ENCODE peak calls at places on chromosome 9, in seven cellular contexts. G is IMR-90; X is prostate gland; D is CD4-positive, CD25-positive, alpha-beta regulatory T cell; C is fibroblast of villous mesenchyme; A is kidney epithelial cell; K is MM.1S. V is an unnamed sample.
A peak's percentile ranks its signal among the peaks of the same experiment; 100 is the strongest.

GRCh38 chr9:114364123-114364522 is 23.7 kb downstream of the AKNA start:
- DNase-seq in G (peak; percentile 85), A (peak; percentile 96), K (no peak), X (no peak), C (peak; percentile 97), D (no peak), V (no peak)

GRCh38 chr9:28782630-28783029 is 1209.3 kb upstream of the C9orf72 start:
- DNase-seq in C (no peak), A (peak; percentile 61), X (no peak), K (no peak), G (no peak), D (no peak), V (no peak)

GRCh38 chr9:100927778-100928177 is 100.7 kb upstream of the PLPPR1 start:
- DNase-seq in A (no peak), K (no peak), C (no peak), D (no peak), G (no peak), X (no peak), V (no peak)

GRCh38 chr9:97984188-97985057 is 1.3 kb downstream of the ANP32B start:
- DNase-seq in A (no peak), G (peak; percentile 78), K (peak; percentile 79), X (peak; percentile 67), C (peak; percentile 83), D (peak; percentile 85), V (peak; percentile 81)

GRCh38 chr9:122036988-122037387 is 56.1 kb downstream of the TTLL11 start:
- DNase-seq in X (no peak), G (peak; percentile 68), D (no peak), C (peak; percentile 19), A (no peak), K (no peak), V (no peak)

GRCh38 chr9:126788631-126789349 is 16.1 kb upstream of the ZBTB43 start:
- DNase-seq in C (peak; percentile 45), G (peak; percentile 57), X (no peak), K (peak; percentile 85), D (peak; percentile 10), A (peak; percentile 82), V (no peak)

GRCh38 chr9:77011973-77012817 is 7.3 kb upstream of the FOXB2 start:
- DNase-seq in A (no peak), C (peak; percentile 50), G (peak; percentile 29), X (no peak), K (peak; percentile 26), D (peak; percentile 63), V (peak; percentile 53)

GRCh38 chr9:133477992-133478850 is 678 bp downstream of the SLC2A6 start:
- DNase-seq in D (no peak), K (no peak), A (no peak), C (no peak), X (no peak), G (peak; percentile 17), V (no peak)

GRCh38 chr9:74887041-74887980 is at the start of gene TRPM6:
- DNase-seq in K (no peak), A (peak; percentile 21), G (peak; percentile 56), C (peak; percentile 83), X (peak; percentile 90), D (peak; percentile 36), V (peak; percentile 77)

GRCh38 chr9:112174965-112175795 is at the start of gene SUSD1:
- DNase-seq in D (peak; percentile 51), G (no peak), K (no peak), X (no peak), C (peak; percentile 13), A (no peak), V (peak; percentile 38)

GRCh38 chr9:96140401-96141180 is 161.4 kb downstream of the HSD17B3 start:
- DNase-seq in X (no peak), K (no peak), G (no peak), C (peak; percentile 85), A (no peak), D (no peak), V (peak; percentile 41)

GRCh38 chr9:91420471-91421021 is 3.1 kb downstream of the NFIL3 start:
- DNase-seq in X (peak; percentile 3), K (peak; percentile 42), C (peak; percentile 56), G (peak; percentile 43), A (no peak), D (no peak), V (no peak)

GRCh38 chr9:117189121-117189520 is 225.7 kb downstream of the ASTN2 start:
- DNase-seq in G (peak; percentile 5), D (no peak), A (no peak), C (no peak), X (no peak), K (no peak), V (no peak)

GRCh38 chr9:123318961-123319421 is 37.0 kb upstream of the CRB2 start:
- DNase-seq in C (no peak), A (no peak), G (no peak), X (peak; percentile 41), K (no peak), D (no peak), V (peak; percentile 68)

GRCh38 chr9:137784046-137784445 is 93.5 kb upstream of the CACNA1B start:
- DNase-seq in G (no peak), C (no peak), A (no peak), X (no peak), K (no peak), D (no peak), V (no peak)

GRCh38 chr9:80701061-80701460 is 988.3 kb downstream of the TLE1 start:
- DNase-seq in K (no peak), G (peak; percentile 8), D (no peak), A (no peak), X (no peak), C (no peak), V (no peak)

GRCh38 chr9:116212986-116213672 is 59.5 kb downstream of the PAPPA start:
- DNase-seq in A (no peak), C (no peak), G (no peak), X (no peak), K (no peak), D (no peak), V (no peak)

DNA sequence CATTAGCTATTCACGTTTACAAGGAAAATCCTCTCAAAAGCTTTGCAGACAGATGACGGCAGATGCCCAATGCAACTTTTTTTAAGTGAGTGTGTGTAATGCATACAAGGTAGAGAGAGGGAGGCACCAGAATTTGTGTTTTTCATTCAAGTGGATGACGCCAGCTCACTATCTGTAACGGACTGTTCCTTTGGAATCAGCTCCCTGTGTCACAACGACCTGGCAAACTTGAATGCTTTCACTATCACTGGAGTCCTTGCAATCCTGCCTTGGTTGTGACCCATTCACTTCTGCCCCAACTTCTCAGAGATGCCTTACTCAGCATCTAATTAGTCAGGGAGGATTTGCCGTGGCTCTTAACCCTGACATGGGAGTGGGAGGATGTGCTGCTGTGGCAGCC is 148.5 kb downstream of the BNC2 start:
- DNase-seq in G (peak; percentile 30), D (no peak), C (peak; percentile 81), X (peak; percentile 14), A (no peak), K (no peak), V (no peak)
- H3K4me3 ChIP-seq in G (no peak overlapping the region), D (no peak overlapping the region), C (peak overlapping the region; percentile 15), X (no peak overlapping the region), A (no peak overlapping the region), K (no peak overlapping the region), V (no peak overlapping the region)

DNA sequence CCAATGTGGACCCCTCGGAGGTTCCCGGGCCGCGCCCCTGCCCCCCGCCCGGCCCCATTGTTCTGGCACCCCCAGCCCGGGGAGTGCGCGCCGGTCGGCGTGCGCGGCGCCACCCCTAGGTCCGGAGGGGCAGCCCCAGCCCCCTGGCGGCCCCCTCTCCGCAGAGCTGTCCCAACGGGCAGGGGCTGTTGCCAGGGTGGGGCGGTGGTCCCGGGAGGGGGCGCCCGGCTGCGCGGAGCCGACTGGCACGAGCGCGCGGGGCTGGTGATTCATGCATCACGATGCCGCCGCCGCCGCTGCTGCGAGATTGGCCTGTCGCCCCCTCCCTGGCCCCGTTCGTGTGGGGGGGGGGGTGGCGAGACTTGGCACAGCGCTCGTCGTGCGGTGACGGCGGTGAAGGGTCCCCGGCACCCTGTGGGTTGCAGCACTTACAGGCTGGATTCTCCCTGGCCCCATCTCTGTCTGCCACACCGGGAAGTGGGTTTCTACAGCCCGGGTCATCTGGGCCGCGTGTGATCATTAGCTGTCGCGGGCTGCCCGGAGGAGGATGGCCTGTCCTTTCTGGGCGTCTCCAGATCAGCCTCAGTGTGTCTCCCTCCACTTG is 756 bp downstream of the NCS1 start:
- DNase-seq in A (no peak), C (peak; percentile 39), G (no peak), D (peak; percentile 7), X (no peak), K (no peak), V (no peak)
- H3K4me3 ChIP-seq in A (peak overlapping the region; percentile 47), C (peak overlapping the region; percentile 64), G (peak overlapping the region; percentile 71), D (no peak overlapping the region), X (peak overlapping the region; percentile 63), K (no peak overlapping the region), V (peak overlapping the region; percentile 58)

DNA sequence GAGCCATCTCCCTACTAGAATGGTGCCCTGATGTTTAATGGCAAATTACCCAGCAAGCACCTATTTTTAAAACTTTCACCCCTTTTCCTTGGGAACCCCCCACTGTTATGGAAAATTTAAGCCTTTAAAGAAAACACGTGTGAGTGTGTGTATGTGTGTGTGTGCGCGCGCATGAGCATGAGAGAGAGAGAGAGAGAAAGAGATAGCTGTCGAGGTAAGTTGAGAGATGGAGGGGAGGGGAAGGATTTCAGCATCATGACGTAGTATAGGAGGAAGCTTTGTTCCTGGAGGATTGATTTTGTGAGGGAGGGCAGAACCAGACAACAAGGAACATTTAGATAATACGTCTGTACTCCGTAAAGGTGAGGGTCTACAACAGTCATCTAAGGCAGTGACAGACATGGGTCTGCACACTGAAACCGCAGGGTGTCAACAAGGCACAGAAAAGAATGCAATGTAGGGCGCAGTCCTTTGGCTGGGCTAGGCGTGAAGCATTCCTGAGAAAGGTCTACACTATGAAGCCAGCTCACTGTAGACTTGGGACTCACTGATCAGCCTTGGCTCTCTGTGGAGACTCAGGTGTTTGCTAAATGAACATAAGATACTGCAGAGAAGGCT is 227.7 kb downstream of the SMARCA2 start:
- DNase-seq in K (no peak), C (no peak), G (no peak), A (no peak), D (no peak), X (no peak), V (peak; percentile 33)
- H3K4me3 ChIP-seq in K (peak overlapping the region; percentile 70), C (peak overlapping the region; percentile 63), G (no peak overlapping the region), A (peak overlapping the region; percentile 36), D (no peak overlapping the region), X (peak overlapping the region; percentile 37), V (peak overlapping the region; percentile 52)

DNA sequence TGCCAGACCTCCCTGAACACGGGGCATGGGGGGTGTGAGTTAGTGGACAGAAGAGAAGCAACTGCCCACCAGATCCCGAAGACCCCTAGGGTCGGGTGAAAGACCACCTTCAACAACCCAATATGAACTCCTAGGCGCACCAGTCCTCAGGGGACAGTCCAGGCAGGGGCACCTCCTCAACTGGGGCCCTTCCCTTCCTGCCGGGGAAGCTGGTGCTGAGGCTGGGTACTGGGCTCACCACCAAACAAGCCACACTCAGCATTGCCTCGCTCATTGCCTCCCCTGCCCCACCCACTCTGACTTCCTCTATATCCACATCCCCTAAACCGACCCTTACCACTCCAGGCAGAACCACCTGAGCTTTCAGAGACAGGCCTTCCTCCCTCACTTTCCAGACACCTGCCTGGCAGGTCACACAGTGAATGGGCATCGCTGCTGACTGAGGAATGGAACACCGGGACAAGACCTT is 42.5 kb downstream of the SEMA4D start:
- DNase-seq in K (no peak), A (no peak), G (no peak), D (peak; percentile 85), X (no peak), C (no peak), V (no peak)
- H3K4me3 ChIP-seq in K (no peak overlapping the region), A (no peak overlapping the region), G (no peak overlapping the region), D (no peak overlapping the region), X (no peak overlapping the region), C (no peak overlapping the region), V (no peak overlapping the region)

V was measured in stomach.